ENCODE peak calls at places on chromosome 11, in eight cellular contexts. D is CD8-positive, alpha-beta memory T cell; R is LoVo; P is HEK293T; F is activated CD4-positive, alpha-beta T cell treated with anti-CD3 and anti-CD28 coated beads, Interleukin-2, amount 50 U/mL, for 24 hours; A is AG09319; N is A549; G is MCF 10A. S is an unnamed sample.

GRCh38 chr11:20355221-20356219 is 8.0 kb upstream of the HTATIP2 start:
- DNase-seq in D (no peak), R (peak; percentile 38), P (peak; percentile 41), F (no peak), A (no peak), N (peak; percentile 63), G (peak; percentile 65), S (no peak)

GRCh38 chr11:64130618-64131017 is 35.3 kb downstream of the MACROD1 start:
- DNase-seq in D (no peak), R (no peak), P (no peak), F (no peak), A (no peak), N (no peak), G (no peak), S (no peak)

GRCh38 chr11:102546923-102547471 is 16.4 kb upstream of the MMP7 start:
- DNase-seq in D (no peak), R (no peak), P (no peak), F (no peak), A (no peak), N (no peak), G (no peak), S (no peak)

GRCh38 chr11:10899542-10899830 is 41.6 kb upstream of the ZBED5 start:
- DNase-seq in D (no peak), R (no peak), P (no peak), F (no peak), A (no peak), N (no peak), G (peak; percentile 96), S (no peak)

GRCh38 chr11:705646-706438 is at the start of gene EPS8L2:
- DNase-seq in D (no peak), R (peak; percentile 46), P (no peak), F (no peak), A (no peak), N (peak; percentile 56), G (peak; percentile 57), S (no peak)

GRCh38 chr11:94398101-94398500 is 3.1 kb downstream of the GPR83 start:
- DNase-seq in D (no peak), R (no peak), P (no peak), F (no peak), A (no peak), N (no peak), G (no peak), S (no peak)

GRCh38 chr11:128497057-128497957 is 90.1 kb downstream of the ETS1 start:
- DNase-seq in D (no peak), R (no peak), P (no peak), F (no peak), A (peak; percentile 96), N (peak; percentile 86), G (peak; percentile 94), S (peak; percentile 95)

GRCh38 chr11:76284161-76284560 is 77.9 kb upstream of the WNT11 start:
- DNase-seq in D (no peak), R (no peak), P (no peak), F (no peak), A (no peak), N (no peak), G (no peak), S (no peak)

GRCh38 chr11:77071077-77071476 is 4.3 kb downstream of the CAPN5 start:
- DNase-seq in D (no peak), R (no peak), P (no peak), F (no peak), A (no peak), N (no peak), G (no peak), S (no peak)

GRCh38 chr11:76459299-76459698 is 14.5 kb downstream of the EMSY start:
- DNase-seq in D (no peak), R (no peak), P (peak; percentile 21), F (no peak), A (no peak), N (peak; percentile 30), G (peak; percentile 5), S (no peak)

GRCh38 chr11:128988224-128988970 is 45.7 kb upstream of the TP53AIP1 start:
- DNase-seq in D (no peak), R (no peak), P (no peak), F (no peak), A (no peak), N (no peak), G (no peak), S (no peak)

GRCh38 chr11:40125054-40125453 is 1334.4 kb downstream of the LRRC4C start:
- DNase-seq in D (no peak), R (no peak), P (no peak), F (no peak), A (no peak), N (no peak), G (peak; percentile 12), S (no peak)

GRCh38 chr11:6219359-6219758 is 14.0 kb downstream of the C11orf42 start:
- DNase-seq in D (no peak), R (peak; percentile 23), P (no peak), F (no peak), A (peak; percentile 74), N (peak; percentile 25), G (peak; percentile 95), S (peak; percentile 48)

GRCh38 chr11:133408402-133408801 is 123.9 kb downstream of the OPCML start:
- DNase-seq in D (no peak), R (no peak), P (no peak), F (no peak), A (no peak), N (no peak), G (no peak), S (no peak)

GRCh38 chr11:100220801-100221200 is 466.3 kb upstream of the ARHGAP42 start:
- DNase-seq in D (no peak), R (no peak), P (no peak), F (no peak), A (no peak), N (no peak), G (no peak), S (no peak)

GRCh38 chr11:23206736-23207336 is 346.6 kb upstream of the CCDC179 start:
- DNase-seq in D (no peak), R (no peak), P (no peak), F (no peak), A (no peak), N (no peak), G (no peak), S (no peak)

GRCh38 chr11:100680070-100680469 is 7.0 kb upstream of the ARHGAP42 start:
- DNase-seq in D (no peak), R (no peak), P (no peak), F (no peak), A (no peak), N (no peak), G (no peak), S (no peak)

GRCh38 chr11:23509821-23510220 is 649.5 kb upstream of the CCDC179 start:
- DNase-seq in D (no peak), R (no peak), P (no peak), F (no peak), A (no peak), N (no peak), G (no peak), S (no peak)

GRCh38 chr11:77457340-77457739 is 16.6 kb downstream of the PAK1 start:
- DNase-seq in D (no peak), R (no peak), P (no peak), F (no peak), A (no peak), N (no peak), G (no peak), S (no peak)

GRCh38 chr11:9047986-9048522 is 43.3 kb downstream of the SCUBE2 start:
- DNase-seq in D (no peak), R (no peak), P (no peak), F (no peak), A (peak; percentile 40), N (no peak), G (no peak), S (peak; percentile 7)

GRCh38 chr11:67295846-67296245 is 6.7 kb downstream of the ANKRD13D start:
- DNase-seq in D (no peak), R (no peak), P (no peak), F (no peak), A (no peak), N (no peak), G (no peak), S (no peak)

GRCh38 chr11:27485930-27486773 is 13.6 kb upstream of the LGR4 start:
- DNase-seq in D (no peak), R (peak; percentile 67), P (no peak), F (peak; percentile 41), A (no peak), N (peak; percentile 71), G (peak; percentile 71), S (no peak)

GRCh38 chr11:45919806-45920530 is 2.3 kb upstream of the PEX16 start:
- DNase-seq in D (no peak), R (no peak), P (no peak), F (no peak), A (no peak), N (no peak), G (no peak), S (no peak)

GRCh38 chr11:109043318-109043717 is 378.4 kb downstream of the DDX10 start:
- DNase-seq in D (no peak), R (no peak), P (no peak), F (no peak), A (no peak), N (no peak), G (no peak), S (no peak)

GRCh38 chr11:133945087-133945974 is 11.4 kb downstream of the IGSF9B start:
- DNase-seq in D (peak; percentile 67), R (peak; percentile 37), P (no peak), F (peak; percentile 72), A (no peak), N (no peak), G (peak; percentile 57), S (no peak)

GRCh38 chr11:92975285-92975684 is 5.8 kb downstream of the MTNR1B start:
- DNase-seq in D (no peak), R (no peak), P (no peak), F (no peak), A (no peak), N (no peak), G (no peak), S (no peak)

GRCh38 chr11:18322818-18323570 is 627 bp downstream of the GTF2H1 start:
- DNase-seq in D (no peak), R (no peak), P (no peak), F (no peak), A (no peak), N (peak; percentile 12), G (peak; percentile 11), S (no peak)

GRCh38 chr11:3037041-3037944 is 19.9 kb downstream of the CARS1 start:
- DNase-seq in D (peak; percentile 28), R (peak; percentile 38), P (peak; percentile 75), F (no peak), A (no peak), N (peak; percentile 75), G (peak; percentile 84), S (peak; percentile 26)

GRCh38 chr11:10042699-10043098 is 251.3 kb downstream of the SBF2 start:
- DNase-seq in D (no peak), R (peak; percentile 34), P (no peak), F (no peak), A (no peak), N (no peak), G (no peak), S (no peak)

GRCh38 chr11:33344611-33345010 is 87.4 kb downstream of the HIPK3 start:
- DNase-seq in D (no peak), R (no peak), P (no peak), F (no peak), A (no peak), N (peak; percentile 43), G (no peak), S (no peak)

S was measured in AG04450.